ENCODE peak calls at places on chromosomes 12 and 14, in five cellular contexts. T, C, U, O and Y are unnamed samples.

GRCh38 chr12:112932485-112933151 is 5.7 kb upstream of the OAS3 start:
- DNase-seq in T (no peak), C (no peak), U (no peak), O (no peak), Y (no peak)

GRCh38 chr12:27123642-27124041 is 41.3 kb upstream of the C12orf71 start:
- DNase-seq in T (peak; percentile 13), C (no peak), U (peak; percentile 28), O (no peak), Y (no peak)

GRCh38 chr12:130009961-130010360 is 106.1 kb upstream of the TMEM132D start:
- DNase-seq in T (no peak), C (no peak), U (no peak), O (no peak), Y (no peak)

GRCh38 chr14:94172545-94172944 is 1.6 kb upstream of the PPP4R4 start:
- DNase-seq in T (no peak), C (no peak), U (no peak), O (no peak), Y (no peak)

GRCh38 chr14:63853831-63854293 is 1.1 kb downstream of the SYNE2 start:
- DNase-seq in T (peak; percentile 54), C (no peak), U (no peak), O (peak; percentile 81), Y (no peak)

GRCh38 chr14:72598328-72598727 is 295.6 kb downstream of the DPF3 start:
- DNase-seq in T (no peak), C (no peak), U (no peak), O (no peak), Y (no peak)

GRCh38 chr12:3777206-3777809 is 24.4 kb upstream of the CRACR2A start:
- DNase-seq in T (peak; percentile 75), C (peak; percentile 31), U (peak; percentile 29), O (no peak), Y (no peak)

GRCh38 chr14:58873228-58873953 is 235.6 kb downstream of the DACT1 start:
- DNase-seq in T (no peak), C (no peak), U (no peak), O (no peak), Y (no peak)

GRCh38 chr12:107092669-107093546 is 441 bp downstream of the CRY1 start:
- DNase-seq in T (no peak), C (no peak), U (no peak), O (peak; percentile 40), Y (no peak)

GRCh38 chr12:68539615-68539952 is 71.1 kb upstream of the RAP1B start:
- DNase-seq in T (no peak), C (no peak), U (no peak), O (no peak), Y (no peak)